ENCODE peak calls at places on chromosomes 4 and X, in ten cellular contexts. C is cardiac muscle cell, J is suprapubic skin, U is psoas muscle, O is lower lobe of right lung, S is heart right ventricle, B is uterus, K is ovary, X is PC-3, E is pancreas. Z is an unnamed sample.

GRCh38 chrX:133417364-133417763 is 2.1 kb upstream of the GPC4 start:
- DNase-seq in C (no peak), J (no peak), U (no peak), O (no peak), S (no peak), B (no peak), K (no peak), X (no peak), E (no peak), Z (no peak)

GRCh38 chr4:24032371-24032989 is 142.6 kb upstream of the PPARGC1A start:
- DNase-seq in C (peak; percentile 43), J (no peak), U (peak; percentile 14), O (no peak), S (peak; percentile 11), B (no peak), K (no peak), X (no peak), E (no peak), Z (peak; percentile 27)

GRCh38 chr4:58590714-58591113 is 1480.5 kb upstream of the IGFBP7 start:
- DNase-seq in C (no peak), J (no peak), U (no peak), O (no peak), S (no peak), B (no peak), K (no peak), X (peak; percentile 36), E (no peak), Z (no peak)

GRCh38 chrX:139246295-139246694 is 284.2 kb upstream of the F9 start:
- DNase-seq in C (no peak), J (no peak), U (no peak), O (no peak), S (no peak), B (no peak), K (no peak), X (peak; percentile 40), E (no peak), Z (no peak)

GRCh38 chr4:45036677-45037076 is 310.3 kb upstream of the GNPDA2 start:
- DNase-seq in C (no peak), J (no peak), U (no peak), O (no peak), S (no peak), B (no peak), K (no peak), X (peak; percentile 66), E (no peak), Z (peak; percentile 33)

GRCh38 chr4:23219779-23220408 is 527.2 kb downstream of the GBA3 start:
- DNase-seq in C (no peak), J (no peak), U (no peak), O (no peak), S (no peak), B (no peak), K (no peak), X (no peak), E (no peak), Z (peak; percentile 36)

GRCh38 chr4:31088600-31089230 is 368.5 kb downstream of the PCDH7 start:
- DNase-seq in C (peak; percentile 68), J (no peak), U (no peak), O (no peak), S (peak; percentile 16), B (no peak), K (no peak), X (peak; percentile 65), E (no peak), Z (no peak)

GRCh38 chr4:153004106-153004881 is 68.2 kb downstream of the FHDC1 start:
- DNase-seq in C (no peak), J (no peak), U (no peak), O (no peak), S (no peak), B (no peak), K (no peak), X (no peak), E (no peak), Z (no peak)

GRCh38 chr4:163748474-163748873 is 254.0 kb downstream of the TMA16 start:
- DNase-seq in C (no peak), J (no peak), U (no peak), O (no peak), S (no peak), B (no peak), K (no peak), X (peak; percentile 50), E (no peak), Z (no peak)

GRCh38 chrX:19554786-19555185 is 39.5 kb upstream of the MAP3K15 start:
- DNase-seq in C (peak; percentile 37), J (no peak), U (no peak), O (no peak), S (no peak), B (no peak), K (no peak), X (peak; percentile 8), E (no peak), Z (no peak)

GRCh38 chr4:138553001-138553845 is 311.1 kb upstream of the SLC7A11 start:
- DNase-seq in C (no peak), J (no peak), U (no peak), O (no peak), S (no peak), B (no peak), K (no peak), X (no peak), E (peak; percentile 63), Z (no peak)

GRCh38 chr4:22686156-22686555 is 6.6 kb upstream of the GBA3 start:
- DNase-seq in C (peak; percentile 77), J (no peak), U (no peak), O (no peak), S (no peak), B (no peak), K (no peak), X (no peak), E (no peak), Z (no peak)

GRCh38 chr4:4384837-4385236 is 2.1 kb upstream of the NSG1 start:
- DNase-seq in C (peak; percentile 40), J (no peak), U (no peak), O (no peak), S (no peak), B (no peak), K (no peak), X (peak; percentile 16), E (peak; percentile 41), Z (peak; percentile 78)

GRCh38 chr4:140743194-140743931 is 12.8 kb downstream of the TBC1D9 start:
- DNase-seq in C (no peak), J (no peak), U (no peak), O (no peak), S (no peak), B (no peak), K (no peak), X (peak; percentile 35), E (no peak), Z (no peak)

GRCh38 chr4:25524616-25525146 is 131.0 kb upstream of the SLC34A2 start:
- DNase-seq in C (no peak), J (no peak), U (no peak), O (no peak), S (no peak), B (no peak), K (no peak), X (peak; percentile 10), E (no peak), Z (no peak)

GRCh38 chr4:23130845-23131244 is 438.1 kb downstream of the GBA3 start:
- DNase-seq in C (no peak), J (no peak), U (no peak), O (no peak), S (no peak), B (no peak), K (no peak), X (peak; percentile 22), E (no peak), Z (no peak)

GRCh38 chr4:81198609-81199008 is 16.4 kb downstream of the PRKG2 start:
- DNase-seq in C (no peak), J (no peak), U (no peak), O (no peak), S (no peak), B (no peak), K (no peak), X (no peak), E (no peak), Z (no peak)
- H3K27ac ChIP-seq in C (no peak overlapping the region), J (no peak overlapping the region), U (no peak overlapping the region), O (no peak overlapping the region), S (no peak overlapping the region), B (no peak overlapping the region), K (no peak overlapping the region), X (no peak overlapping the region), E (no peak overlapping the region), Z (no peak overlapping the region)

DNA sequence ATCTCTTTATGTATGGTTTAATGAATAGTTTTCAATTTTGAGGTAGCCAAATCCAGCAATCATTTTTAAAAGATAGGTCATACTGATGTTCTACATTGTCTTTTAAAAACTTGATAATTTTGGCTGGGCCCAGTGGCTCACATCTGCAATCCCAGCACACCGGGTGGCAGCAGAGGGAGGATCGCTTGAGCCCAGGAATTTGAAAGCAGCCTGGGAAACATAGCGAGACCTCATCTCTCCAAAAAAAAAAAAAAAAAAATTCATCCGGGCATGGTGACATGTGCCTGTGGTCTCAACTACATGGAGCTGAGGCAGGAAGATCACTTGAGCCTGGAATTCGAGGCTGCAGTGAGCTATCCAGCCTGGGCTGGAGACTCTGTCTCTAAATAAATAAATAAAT is 419.8 kb downstream of the GALNTL6 start:
- DNase-seq in C (no peak), J (no peak), U (no peak), O (no peak), S (no peak), B (no peak), K (no peak), X (no peak), E (no peak), Z (no peak)
- TF ChIP-seq CTCF in C (no peak), J (no peak), U (no peak), O (no peak), S (no peak), B (no peak), K (no peak), X (no peak), E (no peak), Z (peak; percentile 18)

DNA sequence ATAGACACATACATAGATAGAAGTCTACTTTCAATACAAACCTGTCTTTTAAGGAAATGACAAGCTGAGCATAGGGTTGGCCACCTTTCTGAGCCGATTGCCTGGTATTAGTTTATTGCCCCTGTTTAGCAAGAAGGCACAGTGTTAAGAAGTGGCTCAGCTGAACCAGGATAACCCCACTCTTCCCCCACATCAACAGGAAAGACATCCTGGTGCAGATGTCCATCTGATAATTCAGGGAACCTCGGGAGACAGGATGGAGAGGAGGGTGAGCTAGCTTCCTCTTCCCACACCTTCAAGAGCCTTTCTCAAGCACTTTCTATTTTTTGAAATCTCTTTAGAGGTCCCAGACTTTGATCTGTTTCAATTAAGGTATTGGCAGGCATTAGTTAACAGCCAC is 52.3 kb downstream of the PKD2 start:
- DNase-seq in C (no peak), J (no peak), U (no peak), O (no peak), S (no peak), B (no peak), K (no peak), X (no peak), E (no peak), Z (peak; percentile 10)
- H3K36me3 ChIP-seq in C (peaks cover 19% of the 10 kb centered on the region), J (peaks cover 48% of the 10 kb centered on the region), U (no peaks in the 10 kb centered on the region), O (peaks cover 75% of the 10 kb centered on the region), S (no peaks in the 10 kb centered on the region), B (no peaks in the 10 kb centered on the region), K (no peaks in the 10 kb centered on the region), X (peaks cover 6% of the 10 kb centered on the region), E (no peaks in the 10 kb centered on the region), Z (peaks cover 44% of the 10 kb centered on the region)

DNA sequence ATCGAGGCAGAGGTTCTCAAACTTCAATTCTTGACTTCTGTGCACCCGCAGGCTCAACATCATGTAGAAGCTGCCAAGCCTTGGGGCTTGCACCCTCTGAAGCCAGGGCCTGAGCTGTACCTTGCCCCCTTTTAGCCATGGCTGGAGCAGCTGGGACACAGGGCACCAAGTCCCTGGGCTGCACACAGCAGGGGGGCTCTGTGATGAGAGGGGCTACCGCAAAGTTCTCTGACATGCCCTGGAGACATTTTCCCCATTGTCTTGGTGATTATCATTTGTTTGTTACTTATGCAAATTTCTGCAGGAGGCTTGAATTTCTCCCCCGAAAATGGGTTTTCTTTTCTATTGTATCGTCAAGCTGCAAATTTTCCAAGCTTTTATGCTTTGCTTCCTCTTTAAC is 4.9 kb upstream of the MAGEB17 start:
- DNase-seq in C (no peak), J (no peak), U (no peak), O (no peak), S (no peak), B (no peak), K (no peak), X (no peak), E (no peak), Z (no peak)
- H3K27ac ChIP-seq in C (no peak overlapping the region), J (no peak overlapping the region), U (no peak overlapping the region), O (no peak overlapping the region), S (no peak overlapping the region), B (no peak overlapping the region), K (no peak overlapping the region), X (no peak overlapping the region), E (no peak overlapping the region), Z (no peak overlapping the region)